ENCODE peak calls at places on chromosomes 1 and 21, in nine cellular contexts. One of them, this sample, is unnamed.
A peak's percentile ranks its signal among the peaks of the same experiment; 100 is the strongest.

GRCh38 chr1:56376188-56376984 is 203.0 kb downstream of the PLPP3 start:
- DNase-seq in hippocampal formation: no peak
- DNase-seq in cardiac fibroblast: peak; percentile 65
- DNase-seq in mesenchymal stem cell: no peak
- DNase-seq in stimulated activated CD4-positive, alpha-beta T cell treated with anti-CD3 and anti-CD28 coated beads, TNF-alpha, amount 100 ng/mL, for 1 hour: no peak
- DNase-seq in activated CD4-positive, alpha-beta T cell treated with anti-CD3 and anti-CD28 coated beads, Interleukin-2, amount 50 U/mL, for 24 hours: no peak
- DNase-seq in IMR-90: peak; percentile 31
- DNase-seq in HFF-Myc: no peak
- DNase-seq in thoracic aorta: peak; percentile 33
- DNase-seq in this sample: no peak

GRCh38 chr1:167107456-167107855 is 13.6 kb downstream of the STYXL2 start:
- DNase-seq in hippocampal formation: no peak
- DNase-seq in cardiac fibroblast: no peak
- DNase-seq in mesenchymal stem cell: peak; percentile 24
- DNase-seq in stimulated activated CD4-positive, alpha-beta T cell treated with anti-CD3 and anti-CD28 coated beads, TNF-alpha, amount 100 ng/mL, for 1 hour: no peak
- DNase-seq in activated CD4-positive, alpha-beta T cell treated with anti-CD3 and anti-CD28 coated beads, Interleukin-2, amount 50 U/mL, for 24 hours: no peak
- DNase-seq in IMR-90: no peak
- DNase-seq in HFF-Myc: no peak
- DNase-seq in thoracic aorta: no peak
- DNase-seq in this sample: no peak

GRCh38 chr1:53361541-53361961 is 33.7 kb upstream of the LRP8 start:
- DNase-seq in hippocampal formation: no peak
- DNase-seq in cardiac fibroblast: no peak
- DNase-seq in mesenchymal stem cell: no peak
- DNase-seq in stimulated activated CD4-positive, alpha-beta T cell treated with anti-CD3 and anti-CD28 coated beads, TNF-alpha, amount 100 ng/mL, for 1 hour: no peak
- DNase-seq in activated CD4-positive, alpha-beta T cell treated with anti-CD3 and anti-CD28 coated beads, Interleukin-2, amount 50 U/mL, for 24 hours: no peak
- DNase-seq in IMR-90: no peak
- DNase-seq in HFF-Myc: no peak
- DNase-seq in thoracic aorta: no peak
- DNase-seq in this sample: no peak

GRCh38 chr1:160083968-160084770 is 2.8 kb downstream of the KCNJ9 start:
- DNase-seq in hippocampal formation: no peak
- DNase-seq in cardiac fibroblast: peak; percentile 28
- DNase-seq in mesenchymal stem cell: peak; percentile 33
- DNase-seq in stimulated activated CD4-positive, alpha-beta T cell treated with anti-CD3 and anti-CD28 coated beads, TNF-alpha, amount 100 ng/mL, for 1 hour: peak; percentile 47
- DNase-seq in activated CD4-positive, alpha-beta T cell treated with anti-CD3 and anti-CD28 coated beads, Interleukin-2, amount 50 U/mL, for 24 hours: peak; percentile 52
- DNase-seq in IMR-90: no peak
- DNase-seq in HFF-Myc: no peak
- DNase-seq in thoracic aorta: no peak
- DNase-seq in this sample: peak; percentile 77

GRCh38 chr1:53134961-53135734 is 7.3 kb downstream of the SLC1A7 start:
- DNase-seq in hippocampal formation: no peak
- DNase-seq in cardiac fibroblast: peak; percentile 93
- DNase-seq in mesenchymal stem cell: no peak
- DNase-seq in stimulated activated CD4-positive, alpha-beta T cell treated with anti-CD3 and anti-CD28 coated beads, TNF-alpha, amount 100 ng/mL, for 1 hour: no peak
- DNase-seq in activated CD4-positive, alpha-beta T cell treated with anti-CD3 and anti-CD28 coated beads, Interleukin-2, amount 50 U/mL, for 24 hours: no peak
- DNase-seq in IMR-90: peak; percentile 89
- DNase-seq in HFF-Myc: no peak
- DNase-seq in thoracic aorta: no peak
- DNase-seq in this sample: no peak

GRCh38 chr21:32382108-32382601 is 10.7 kb downstream of the URB1 start:
- DNase-seq in hippocampal formation: no peak
- DNase-seq in cardiac fibroblast: peak; percentile 56
- DNase-seq in mesenchymal stem cell: no peak
- DNase-seq in stimulated activated CD4-positive, alpha-beta T cell treated with anti-CD3 and anti-CD28 coated beads, TNF-alpha, amount 100 ng/mL, for 1 hour: no peak
- DNase-seq in activated CD4-positive, alpha-beta T cell treated with anti-CD3 and anti-CD28 coated beads, Interleukin-2, amount 50 U/mL, for 24 hours: no peak
- DNase-seq in IMR-90: peak; percentile 36
- DNase-seq in HFF-Myc: no peak
- DNase-seq in thoracic aorta: no peak
- DNase-seq in this sample: no peak

GRCh38 chr1:174995121-174995520 is 4.6 kb upstream of the CACYBP start:
- DNase-seq in hippocampal formation: no peak
- DNase-seq in cardiac fibroblast: no peak
- DNase-seq in mesenchymal stem cell: no peak
- DNase-seq in stimulated activated CD4-positive, alpha-beta T cell treated with anti-CD3 and anti-CD28 coated beads, TNF-alpha, amount 100 ng/mL, for 1 hour: no peak
- DNase-seq in activated CD4-positive, alpha-beta T cell treated with anti-CD3 and anti-CD28 coated beads, Interleukin-2, amount 50 U/mL, for 24 hours: no peak
- DNase-seq in IMR-90: peak; percentile 16
- DNase-seq in HFF-Myc: no peak
- DNase-seq in thoracic aorta: no peak
- DNase-seq in this sample: no peak

GRCh38 chr1:36092166-36092797 is 3.6 kb downstream of the ADPRS start:
- DNase-seq in hippocampal formation: no peak
- DNase-seq in cardiac fibroblast: no peak
- DNase-seq in mesenchymal stem cell: no peak
- DNase-seq in stimulated activated CD4-positive, alpha-beta T cell treated with anti-CD3 and anti-CD28 coated beads, TNF-alpha, amount 100 ng/mL, for 1 hour: no peak
- DNase-seq in activated CD4-positive, alpha-beta T cell treated with anti-CD3 and anti-CD28 coated beads, Interleukin-2, amount 50 U/mL, for 24 hours: no peak
- DNase-seq in IMR-90: no peak
- DNase-seq in HFF-Myc: no peak
- DNase-seq in thoracic aorta: no peak
- DNase-seq in this sample: no peak

GRCh38 chr21:45032977-45033705 is 41.2 kb upstream of the ADARB1 start:
- DNase-seq in hippocampal formation: no peak
- DNase-seq in cardiac fibroblast: peak; percentile 56
- DNase-seq in mesenchymal stem cell: no peak
- DNase-seq in stimulated activated CD4-positive, alpha-beta T cell treated with anti-CD3 and anti-CD28 coated beads, TNF-alpha, amount 100 ng/mL, for 1 hour: no peak
- DNase-seq in activated CD4-positive, alpha-beta T cell treated with anti-CD3 and anti-CD28 coated beads, Interleukin-2, amount 50 U/mL, for 24 hours: no peak
- DNase-seq in IMR-90: no peak
- DNase-seq in HFF-Myc: no peak
- DNase-seq in thoracic aorta: no peak
- DNase-seq in this sample: peak; percentile 59

GRCh38 chr1:156910309-156910782 is 10.1 kb upstream of the LRRC71 start:
- DNase-seq in hippocampal formation: no peak
- DNase-seq in cardiac fibroblast: no peak
- DNase-seq in mesenchymal stem cell: no peak
- DNase-seq in stimulated activated CD4-positive, alpha-beta T cell treated with anti-CD3 and anti-CD28 coated beads, TNF-alpha, amount 100 ng/mL, for 1 hour: peak; percentile 17
- DNase-seq in activated CD4-positive, alpha-beta T cell treated with anti-CD3 and anti-CD28 coated beads, Interleukin-2, amount 50 U/mL, for 24 hours: peak; percentile 34
- DNase-seq in IMR-90: no peak
- DNase-seq in HFF-Myc: no peak
- DNase-seq in thoracic aorta: no peak
- DNase-seq in this sample: peak; percentile 62

GRCh38 chr1:2045468-2046224 is 4.6 kb upstream of the PRKCZ start:
- DNase-seq in hippocampal formation: no peak
- DNase-seq in cardiac fibroblast: peak; percentile 50
- DNase-seq in mesenchymal stem cell: peak; percentile 24
- DNase-seq in stimulated activated CD4-positive, alpha-beta T cell treated with anti-CD3 and anti-CD28 coated beads, TNF-alpha, amount 100 ng/mL, for 1 hour: no peak
- DNase-seq in activated CD4-positive, alpha-beta T cell treated with anti-CD3 and anti-CD28 coated beads, Interleukin-2, amount 50 U/mL, for 24 hours: no peak
- DNase-seq in IMR-90: peak; percentile 10
- DNase-seq in HFF-Myc: no peak
- DNase-seq in thoracic aorta: no peak
- DNase-seq in this sample: peak; percentile 39

GRCh38 chr21:35796834-35797233 is 263.5 kb downstream of the SETD4 start:
- DNase-seq in hippocampal formation: no peak
- DNase-seq in cardiac fibroblast: no peak
- DNase-seq in mesenchymal stem cell: no peak
- DNase-seq in stimulated activated CD4-positive, alpha-beta T cell treated with anti-CD3 and anti-CD28 coated beads, TNF-alpha, amount 100 ng/mL, for 1 hour: no peak
- DNase-seq in activated CD4-positive, alpha-beta T cell treated with anti-CD3 and anti-CD28 coated beads, Interleukin-2, amount 50 U/mL, for 24 hours: no peak
- DNase-seq in IMR-90: peak; percentile 20
- DNase-seq in HFF-Myc: no peak
- DNase-seq in thoracic aorta: no peak
- DNase-seq in this sample: peak; percentile 6

GRCh38 chr1:223308141-223308540 is 55.8 kb downstream of the SUSD4 start:
- DNase-seq in hippocampal formation: no peak
- DNase-seq in cardiac fibroblast: no peak
- DNase-seq in mesenchymal stem cell: no peak
- DNase-seq in stimulated activated CD4-positive, alpha-beta T cell treated with anti-CD3 and anti-CD28 coated beads, TNF-alpha, amount 100 ng/mL, for 1 hour: no peak
- DNase-seq in activated CD4-positive, alpha-beta T cell treated with anti-CD3 and anti-CD28 coated beads, Interleukin-2, amount 50 U/mL, for 24 hours: no peak
- DNase-seq in IMR-90: no peak
- DNase-seq in HFF-Myc: no peak
- DNase-seq in thoracic aorta: no peak
- DNase-seq in this sample: no peak

GRCh38 chr1:154014154-154014910 is 23.8 kb downstream of the RPS27 start:
- DNase-seq in hippocampal formation: no peak
- DNase-seq in cardiac fibroblast: peak; percentile 35
- DNase-seq in mesenchymal stem cell: peak; percentile 62
- DNase-seq in stimulated activated CD4-positive, alpha-beta T cell treated with anti-CD3 and anti-CD28 coated beads, TNF-alpha, amount 100 ng/mL, for 1 hour: no peak
- DNase-seq in activated CD4-positive, alpha-beta T cell treated with anti-CD3 and anti-CD28 coated beads, Interleukin-2, amount 50 U/mL, for 24 hours: no peak
- DNase-seq in IMR-90: peak; percentile 76
- DNase-seq in HFF-Myc: no peak
- DNase-seq in thoracic aorta: no peak
- DNase-seq in this sample: no peak

GRCh38 chr21:32569261-32570230 is 15.8 kb downstream of the TCP10L start:
- DNase-seq in hippocampal formation: peak; percentile 58
- DNase-seq in cardiac fibroblast: peak; percentile 87
- DNase-seq in mesenchymal stem cell: peak; percentile 78
- DNase-seq in stimulated activated CD4-positive, alpha-beta T cell treated with anti-CD3 and anti-CD28 coated beads, TNF-alpha, amount 100 ng/mL, for 1 hour: peak; percentile 60
- DNase-seq in activated CD4-positive, alpha-beta T cell treated with anti-CD3 and anti-CD28 coated beads, Interleukin-2, amount 50 U/mL, for 24 hours: peak; percentile 58
- DNase-seq in IMR-90: peak; percentile 79
- DNase-seq in HFF-Myc: peak; percentile 67
- DNase-seq in thoracic aorta: no peak
- DNase-seq in this sample: peak; percentile 82

GRCh38 chr1:224392411-224393249 is 36.0 kb downstream of the CNIH4 start:
- DNase-seq in hippocampal formation: no peak
- DNase-seq in cardiac fibroblast: no peak
- DNase-seq in mesenchymal stem cell: peak; percentile 32
- DNase-seq in stimulated activated CD4-positive, alpha-beta T cell treated with anti-CD3 and anti-CD28 coated beads, TNF-alpha, amount 100 ng/mL, for 1 hour: no peak
- DNase-seq in activated CD4-positive, alpha-beta T cell treated with anti-CD3 and anti-CD28 coated beads, Interleukin-2, amount 50 U/mL, for 24 hours: no peak
- DNase-seq in IMR-90: peak; percentile 70
- DNase-seq in HFF-Myc: no peak
- DNase-seq in thoracic aorta: no peak
- DNase-seq in this sample: no peak

GRCh38 chr21:44812640-44813039 is 5.2 kb downstream of the SUMO3 start:
- DNase-seq in hippocampal formation: no peak
- DNase-seq in cardiac fibroblast: no peak
- DNase-seq in mesenchymal stem cell: no peak
- DNase-seq in stimulated activated CD4-positive, alpha-beta T cell treated with anti-CD3 and anti-CD28 coated beads, TNF-alpha, amount 100 ng/mL, for 1 hour: no peak
- DNase-seq in activated CD4-positive, alpha-beta T cell treated with anti-CD3 and anti-CD28 coated beads, Interleukin-2, amount 50 U/mL, for 24 hours: no peak
- DNase-seq in IMR-90: no peak
- DNase-seq in HFF-Myc: no peak
- DNase-seq in thoracic aorta: no peak
- DNase-seq in this sample: no peak

GRCh38 chr21:27545754-27546349 is 579.0 kb upstream of the ADAMTS5 start:
- DNase-seq in hippocampal formation: no peak
- DNase-seq in cardiac fibroblast: no peak
- DNase-seq in mesenchymal stem cell: no peak
- DNase-seq in stimulated activated CD4-positive, alpha-beta T cell treated with anti-CD3 and anti-CD28 coated beads, TNF-alpha, amount 100 ng/mL, for 1 hour: no peak
- DNase-seq in activated CD4-positive, alpha-beta T cell treated with anti-CD3 and anti-CD28 coated beads, Interleukin-2, amount 50 U/mL, for 24 hours: no peak
- DNase-seq in IMR-90: no peak
- DNase-seq in HFF-Myc: no peak
- DNase-seq in thoracic aorta: no peak
- DNase-seq in this sample: no peak

GRCh38 chr1:2346691-2347408 is 44.5 kb downstream of the MORN1 start:
- DNase-seq in hippocampal formation: no peak
- DNase-seq in cardiac fibroblast: no peak
- DNase-seq in mesenchymal stem cell: no peak
- DNase-seq in stimulated activated CD4-positive, alpha-beta T cell treated with anti-CD3 and anti-CD28 coated beads, TNF-alpha, amount 100 ng/mL, for 1 hour: no peak
- DNase-seq in activated CD4-positive, alpha-beta T cell treated with anti-CD3 and anti-CD28 coated beads, Interleukin-2, amount 50 U/mL, for 24 hours: no peak
- DNase-seq in IMR-90: no peak
- DNase-seq in HFF-Myc: no peak
- DNase-seq in thoracic aorta: no peak
- DNase-seq in this sample: no peak

GRCh38 chr1:8020032-8020431 is 6.1 kb downstream of the ERRFI1 start:
- DNase-seq in hippocampal formation: no peak
- DNase-seq in cardiac fibroblast: peak; percentile 54
- DNase-seq in mesenchymal stem cell: peak; percentile 52
- DNase-seq in stimulated activated CD4-positive, alpha-beta T cell treated with anti-CD3 and anti-CD28 coated beads, TNF-alpha, amount 100 ng/mL, for 1 hour: no peak
- DNase-seq in activated CD4-positive, alpha-beta T cell treated with anti-CD3 and anti-CD28 coated beads, Interleukin-2, amount 50 U/mL, for 24 hours: no peak
- DNase-seq in IMR-90: peak; percentile 59
- DNase-seq in HFF-Myc: no peak
- DNase-seq in thoracic aorta: no peak
- DNase-seq in this sample: peak; percentile 61

GRCh38 chr1:93585059-93585966 is 96.3 kb downstream of the BCAR3 start:
- DNase-seq in hippocampal formation: no peak
- DNase-seq in cardiac fibroblast: peak; percentile 85
- DNase-seq in mesenchymal stem cell: no peak
- DNase-seq in stimulated activated CD4-positive, alpha-beta T cell treated with anti-CD3 and anti-CD28 coated beads, TNF-alpha, amount 100 ng/mL, for 1 hour: no peak
- DNase-seq in activated CD4-positive, alpha-beta T cell treated with anti-CD3 and anti-CD28 coated beads, Interleukin-2, amount 50 U/mL, for 24 hours: no peak
- DNase-seq in IMR-90: no peak
- DNase-seq in HFF-Myc: no peak
- DNase-seq in thoracic aorta: no peak
- DNase-seq in this sample: peak; percentile 82

GRCh38 chr1:206002833-206003532 is at the start of gene RAB7B:
- DNase-seq in hippocampal formation: peak; percentile 21
- DNase-seq in cardiac fibroblast: peak; percentile 76
- DNase-seq in mesenchymal stem cell: peak; percentile 83
- DNase-seq in stimulated activated CD4-positive, alpha-beta T cell treated with anti-CD3 and anti-CD28 coated beads, TNF-alpha, amount 100 ng/mL, for 1 hour: no peak
- DNase-seq in activated CD4-positive, alpha-beta T cell treated with anti-CD3 and anti-CD28 coated beads, Interleukin-2, amount 50 U/mL, for 24 hours: no peak
- DNase-seq in IMR-90: peak; percentile 76
- DNase-seq in HFF-Myc: no peak
- DNase-seq in thoracic aorta: peak; percentile 40
- DNase-seq in this sample: peak; percentile 35

GRCh38 chr1:57067863-57068262 is 102.0 kb upstream of the C8B start:
- DNase-seq in hippocampal formation: no peak
- DNase-seq in cardiac fibroblast: peak; percentile 5
- DNase-seq in mesenchymal stem cell: no peak
- DNase-seq in stimulated activated CD4-positive, alpha-beta T cell treated with anti-CD3 and anti-CD28 coated beads, TNF-alpha, amount 100 ng/mL, for 1 hour: no peak
- DNase-seq in activated CD4-positive, alpha-beta T cell treated with anti-CD3 and anti-CD28 coated beads, Interleukin-2, amount 50 U/mL, for 24 hours: no peak
- DNase-seq in IMR-90: no peak
- DNase-seq in HFF-Myc: no peak
- DNase-seq in thoracic aorta: no peak
- DNase-seq in this sample: peak; percentile 10